ENCODE peak calls at places on chromosome 19, in ten cellular contexts. C is body of pancreas; L is AG04449; S is GM23338; D is sigmoid colon; V is dorsolateral prefrontal cortex; X is ovary; W is OCI-LY7; P is CD8-positive, alpha-beta T cell; Z is colonic mucosa. G is an unnamed sample.
A peak's percentile ranks its signal among the peaks of the same experiment; 100 is the strongest.

GRCh38 chr19:8446055-8446709 is 1.4 kb downstream of the HNRNPM start:
- DNase-seq in C (no peak), L (no peak), S (no peak), D (peak; percentile 35), V (no peak), X (no peak), W (no peak), P (no peak), Z (no peak), G (no peak)

GRCh38 chr19:16589917-16590316 is 17.7 kb upstream of the SLC35E1 start:
- DNase-seq in C (no peak), L (no peak), S (no peak), D (no peak), V (no peak), X (no peak), W (peak; percentile 38), P (no peak), Z (no peak), G (no peak)

GRCh38 chr19:4089400-4089908 is 22.8 kb upstream of the ZBTB7A start:
- DNase-seq in C (no peak), L (no peak), S (peak; percentile 36), D (no peak), V (no peak), X (no peak), W (no peak), P (peak; percentile 59), Z (peak; percentile 36), G (peak; percentile 37)

GRCh38 chr19:34375598-34375997 is 10.6 kb downstream of the GPI start:
- DNase-seq in C (no peak), L (no peak), S (no peak), D (no peak), V (no peak), X (no peak), W (no peak), P (no peak), Z (no peak), G (no peak)

GRCh38 chr19:45179063-45179847 is 671 bp downstream of the BLOC1S3 start:
- DNase-seq in C (peak; percentile 44), L (no peak), S (no peak), D (no peak), V (no peak), X (peak; percentile 64), W (no peak), P (peak; percentile 31), Z (no peak), G (no peak)

GRCh38 chr19:41233748-41234240 is 14.8 kb downstream of the AXL start:
- DNase-seq in C (no peak), L (no peak), S (no peak), D (no peak), V (no peak), X (no peak), W (no peak), P (no peak), Z (no peak), G (peak; percentile 37)

GRCh38 chr19:44998025-44998424 is 3.2 kb upstream of the RELB start:
- DNase-seq in C (no peak), L (no peak), S (no peak), D (no peak), V (no peak), X (no peak), W (no peak), P (no peak), Z (no peak), G (no peak)

GRCh38 chr19:4557971-4558941 is 1.2 kb downstream of the SEMA6B start:
- DNase-seq in C (peak; percentile 61), L (no peak), S (peak; percentile 67), D (no peak), V (no peak), X (peak; percentile 66), W (peak; percentile 30), P (peak; percentile 26), Z (no peak), G (no peak)

GRCh38 chr19:24063312-24063711 is 23.7 kb upstream of the ZNF254 start:
- DNase-seq in C (no peak), L (no peak), S (no peak), D (no peak), V (no peak), X (no peak), W (no peak), P (no peak), Z (no peak), G (no peak)

GRCh38 chr19:31312004-31312403 is 37.2 kb downstream of the TSHZ3 start:
- DNase-seq in C (no peak), L (peak; percentile 41), S (no peak), D (peak; percentile 68), V (no peak), X (no peak), W (no peak), P (no peak), Z (no peak), G (no peak)

GRCh38 chr19:21593934-21594844 is 88.8 kb downstream of the ZNF429 start:
- DNase-seq in C (peak; percentile 44), L (no peak), S (no peak), D (no peak), V (no peak), X (no peak), W (no peak), P (no peak), Z (no peak), G (peak; percentile 86)

GRCh38 chr19:17711851-17712250 is 7.4 kb upstream of the MAP1S start:
- DNase-seq in C (no peak), L (no peak), S (no peak), D (no peak), V (no peak), X (no peak), W (no peak), P (no peak), Z (no peak), G (no peak)

GRCh38 chr19:4877753-4878490 is 10.5 kb upstream of the PLIN3 start:
- DNase-seq in C (no peak), L (no peak), S (peak; percentile 27), D (peak; percentile 91), V (peak; percentile 93), X (no peak), W (peak; percentile 31), P (no peak), Z (no peak), G (peak; percentile 80)

DNA sequence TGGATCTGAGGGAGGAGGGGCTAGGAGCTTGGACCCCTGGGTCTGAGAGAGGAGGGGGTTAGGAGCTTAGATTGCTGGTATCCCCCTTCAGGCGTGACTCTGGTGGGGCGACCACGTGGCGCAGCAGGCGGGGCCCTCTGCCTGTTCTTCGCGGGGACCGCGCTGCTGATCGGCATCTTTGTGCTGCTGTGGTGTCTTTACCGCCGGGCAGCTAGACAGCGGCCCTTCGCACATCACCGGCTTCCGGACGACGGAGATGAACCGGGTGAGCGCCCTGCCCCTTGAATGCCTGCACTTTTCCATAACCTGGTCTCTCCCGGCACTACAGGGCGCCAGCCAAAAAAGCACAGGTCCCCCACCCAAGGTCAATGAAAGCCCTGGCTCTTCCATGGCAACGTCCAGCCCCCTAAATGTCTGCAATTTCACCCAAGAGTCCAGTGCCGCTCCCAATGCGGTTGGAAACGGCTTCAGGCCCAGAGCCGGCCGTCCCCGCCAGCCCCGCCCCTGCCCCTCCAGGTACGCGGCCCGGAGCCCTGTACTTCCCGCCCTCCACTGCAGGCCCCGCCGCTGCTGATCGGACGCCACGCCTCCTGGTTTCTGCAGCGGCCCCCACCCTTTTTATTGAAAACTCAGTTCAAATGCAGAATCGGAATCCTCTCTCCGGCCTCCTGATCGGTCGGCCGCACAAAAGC is 2.8 kb downstream of the GFY start:
- DNase-seq in C (no peak), L (no peak), S (peak; percentile 88), D (no peak), V (no peak), X (no peak), W (no peak), P (peak; percentile 35), Z (no peak), G (no peak)
- H3K4me3 ChIP-seq in C (no peak overlapping the region), L (no peak overlapping the region), S (peak overlapping the region; percentile 82), D (no peak overlapping the region), V (peak overlapping the region; percentile 42), X (no peak overlapping the region), W (no peak overlapping the region), P (peak overlapping the region; percentile 39), Z (no peak overlapping the region), G (no peak overlapping the region)

DNA sequence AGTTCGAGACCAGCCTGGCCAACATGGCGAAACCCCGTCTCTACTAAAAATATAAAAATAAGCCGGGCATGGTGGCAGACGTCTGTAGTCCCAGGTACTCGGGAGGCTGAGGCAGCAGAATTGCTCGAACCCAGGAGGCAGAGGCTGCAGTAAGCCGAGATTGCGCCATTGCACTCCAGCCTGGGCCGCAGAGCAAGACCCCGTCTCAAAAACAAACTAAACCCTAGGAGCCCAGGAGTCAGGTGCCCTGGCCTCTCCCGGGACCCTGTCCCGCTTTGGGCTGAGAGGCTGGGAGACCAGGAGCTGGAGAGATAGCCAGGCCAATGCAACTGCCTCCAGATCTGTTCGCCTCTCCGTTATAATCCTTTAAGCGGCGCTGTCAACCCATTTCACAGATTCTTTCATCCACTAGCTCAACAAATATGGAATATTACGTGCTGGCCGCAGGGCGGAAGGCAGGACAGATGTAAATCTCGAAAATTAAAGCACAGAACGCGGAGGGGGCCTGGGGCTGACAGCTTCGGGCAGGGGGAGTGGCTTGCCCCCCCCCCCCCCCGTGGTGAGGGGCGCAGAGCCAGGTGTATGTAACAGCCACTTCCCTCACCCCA is 5.3 kb upstream of the MYBPC2 start:
- DNase-seq in C (no peak), L (no peak), S (no peak), D (no peak), V (no peak), X (no peak), W (no peak), P (no peak), Z (no peak), G (no peak)
- H3K4me3 ChIP-seq in C (no peak overlapping the region), L (no peak overlapping the region), S (peak overlapping the region; percentile 57), D (no peak overlapping the region), V (peak overlapping the region; percentile 53), X (no peak overlapping the region), W (no peak overlapping the region), P (peak overlapping the region; percentile 19), Z (no peak overlapping the region), G (peak overlapping the region; percentile 18)

DNA sequence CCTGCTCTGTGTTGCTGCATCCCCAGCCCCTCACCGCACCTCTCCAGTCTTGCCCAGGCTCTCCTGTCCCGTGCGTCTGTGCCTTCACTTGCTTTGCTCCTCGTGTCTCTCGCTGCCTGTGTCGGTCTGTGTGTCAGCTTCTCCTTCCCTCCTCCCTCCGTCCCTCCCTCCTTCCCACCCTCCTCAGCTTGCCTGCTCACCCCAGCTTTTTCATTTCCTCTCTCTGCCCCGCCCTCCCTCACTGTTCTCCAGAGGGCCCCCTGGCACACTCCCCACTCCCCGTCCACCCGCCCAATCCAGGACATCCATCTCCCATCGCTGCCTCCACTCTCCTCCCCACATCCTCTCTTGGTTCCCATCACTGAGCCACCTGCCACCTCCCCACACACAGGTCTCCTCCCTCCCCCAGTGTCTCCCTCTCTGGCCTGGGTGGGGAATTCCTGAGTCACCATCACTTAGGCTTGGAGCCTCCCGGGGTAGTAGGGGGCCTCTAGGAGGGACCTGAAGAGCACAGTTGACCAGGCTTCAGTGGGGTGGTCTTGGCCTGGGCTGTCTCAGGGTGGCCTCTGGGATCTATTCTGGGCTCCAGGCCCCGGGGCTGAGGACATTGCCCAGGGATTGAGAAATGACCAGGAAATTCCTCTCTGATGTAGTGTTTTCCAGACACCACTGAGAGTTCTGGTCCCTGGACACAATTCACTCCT is at the start of gene PTGIR:
- DNase-seq in C (no peak), L (no peak), S (peak; percentile 40), D (peak; percentile 94), V (no peak), X (no peak), W (no peak), P (no peak), Z (peak; percentile 59), G (peak; percentile 75)
- H3K4me3 ChIP-seq in C (no peak within 1 kb of the TSS), L (peak within 1 kb of the TSS; percentile 50), S (no peak within 1 kb of the TSS), D (no peak within 1 kb of the TSS), V (no peak within 1 kb of the TSS), X (no peak within 1 kb of the TSS), W (no peak within 1 kb of the TSS), P (no peak within 1 kb of the TSS), Z (no peak within 1 kb of the TSS), G (no peak within 1 kb of the TSS)

GRCh38 chr19:10095622-10095947 is 6.9 kb downstream of the ANGPTL6 start:
- DNase-seq in C (no peak), L (no peak), S (no peak), D (no peak), V (no peak), X (no peak), W (no peak), P (no peak), Z (no peak), G (no peak)
- H3K4me3 ChIP-seq in C (no peak overlapping the region), L (peak overlapping the region; percentile 49), S (peak overlapping the region; percentile 48), D (no peak overlapping the region), V (peak overlapping the region; percentile 61), X (no peak overlapping the region), W (no peak overlapping the region), P (no peak overlapping the region), Z (peak overlapping the region; percentile 2), G (peak overlapping the region; percentile 33)